ENCODE peak calls at places on chromosomes 11 and 22, in eight cellular contexts. K is tibial nerve; Q is kidney; Y is CD8-positive, alpha-beta T cell; B is heart right ventricle; H is tibial artery; U is H9; F is upper lobe of right lung. D is an unnamed sample.

GRCh38 chr11:66688561-66689534 is 11.2 kb upstream of the RBM4B start:
- DNase-seq in K (no peak), Q (no peak), Y (no peak), B (no peak), H (no peak), U (no peak), F (peak; percentile 60), D (no peak)

GRCh38 chr22:48785792-48786678 is 1041.6 kb downstream of the BRD1 start:
- DNase-seq in K (no peak), Q (no peak), Y (no peak), B (no peak), H (no peak), U (no peak), F (no peak), D (no peak)

GRCh38 chr11:113603277-113604059 is 102.6 kb downstream of the TMPRSS5 start:
- DNase-seq in K (no peak), Q (no peak), Y (no peak), B (peak; percentile 78), H (no peak), U (no peak), F (no peak), D (no peak)

GRCh38 chr11:64757549-64758329 is 2.0 kb downstream of the PYGM start:
- DNase-seq in K (no peak), Q (peak; percentile 53), Y (no peak), B (no peak), H (peak; percentile 20), U (no peak), F (peak; percentile 59), D (no peak)

GRCh38 chr11:7573558-7574296 is 59.9 kb downstream of the PPFIBP2 start:
- DNase-seq in K (no peak), Q (no peak), Y (no peak), B (no peak), H (no peak), U (peak; percentile 57), F (no peak), D (no peak)

GRCh38 chr11:64865286-64866172 is 12.9 kb downstream of the EHD1 start:
- DNase-seq in K (no peak), Q (no peak), Y (no peak), B (no peak), H (no peak), U (no peak), F (no peak), D (no peak)

GRCh38 chr11:9150501-9150900 is 59.1 kb upstream of the SCUBE2 start:
- DNase-seq in K (no peak), Q (no peak), Y (no peak), B (no peak), H (no peak), U (no peak), F (no peak), D (no peak)

GRCh38 chr11:64611961-64612646 is 21.1 kb downstream of the SLC22A12 start:
- DNase-seq in K (no peak), Q (no peak), Y (no peak), B (no peak), H (no peak), U (no peak), F (no peak), D (no peak)

GRCh38 chr11:126146454-126147192 is 64.8 kb downstream of the RPUSD4 start:
- DNase-seq in K (no peak), Q (no peak), Y (no peak), B (no peak), H (no peak), U (peak; percentile 86), F (no peak), D (no peak)

GRCh38 chr11:40293655-40294342 is 1165.7 kb downstream of the LRRC4C start:
- DNase-seq in K (peak; percentile 70), Q (peak; percentile 76), Y (no peak), B (peak; percentile 35), H (peak; percentile 50), U (peak; percentile 79), F (peak; percentile 75), D (peak; percentile 58)

GRCh38 chr11:43358308-43358669 is 431 bp upstream of the TTC17 start:
- DNase-seq in K (no peak), Q (no peak), Y (no peak), B (no peak), H (no peak), U (no peak), F (no peak), D (no peak)

GRCh38 chr11:129881570-129882170 is 13.7 kb downstream of the NFRKB start:
- DNase-seq in K (no peak), Q (no peak), Y (peak; percentile 13), B (no peak), H (no peak), U (peak; percentile 53), F (no peak), D (no peak)

GRCh38 chr11:16895306-16895705 is 118.9 kb downstream of the PLEKHA7 start:
- DNase-seq in K (no peak), Q (no peak), Y (no peak), B (no peak), H (no peak), U (no peak), F (no peak), D (no peak)

GRCh38 chr11:122653911-122654310 is 1.6 kb upstream of the UBASH3B start:
- DNase-seq in K (no peak), Q (no peak), Y (no peak), B (no peak), H (no peak), U (no peak), F (no peak), D (no peak)

GRCh38 chr22:22144858-22145257 is 99.7 kb upstream of the VPREB1 start:
- DNase-seq in K (no peak), Q (no peak), Y (no peak), B (no peak), H (no peak), U (no peak), F (no peak), D (no peak)

DNA sequence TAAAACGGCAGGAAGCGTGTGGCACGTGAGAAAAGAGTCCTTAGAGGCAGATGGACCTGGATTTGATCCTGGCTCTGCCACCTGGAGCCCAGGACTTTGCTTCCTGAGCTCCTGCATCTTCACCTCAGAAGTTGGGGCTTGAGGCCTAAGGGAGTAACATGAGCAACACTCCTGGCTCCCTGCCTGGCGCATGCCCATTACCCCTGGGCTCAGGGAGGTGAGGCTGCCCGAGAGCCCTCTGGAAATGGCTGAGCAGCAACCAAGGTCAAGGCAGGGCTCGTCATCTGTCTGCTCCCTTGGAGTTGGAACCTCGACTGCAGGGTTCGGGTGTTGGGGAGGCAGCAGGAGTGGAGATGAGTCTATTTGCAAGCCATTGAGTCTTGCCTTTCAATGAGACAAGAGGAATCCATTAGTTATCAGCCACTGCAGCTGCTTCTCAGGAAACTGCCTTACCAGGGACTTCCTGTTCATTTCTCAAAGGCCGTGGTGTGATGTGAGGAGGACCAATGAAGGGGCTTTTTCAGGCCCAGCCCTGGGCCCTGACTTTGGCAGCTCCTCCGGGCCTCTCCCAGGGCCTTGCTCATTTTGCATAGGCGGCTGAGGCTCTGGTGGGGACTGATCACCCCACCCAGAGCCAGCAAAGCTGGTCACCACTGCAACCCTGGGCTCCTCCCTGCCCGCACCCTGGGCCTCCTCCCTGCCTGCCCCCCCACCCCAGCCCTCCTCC is 6.3 kb downstream of the FADS2 start:
- DNase-seq in K (peak; percentile 35), Q (peak; percentile 90), Y (no peak), B (peak; percentile 61), H (peak; percentile 69), U (peak; percentile 90), F (no peak), D (no peak)
- H3K4me1 ChIP-seq in K (no peaks in the 10 kb centered on the region), Q (peaks cover 17% of the 10 kb centered on the region), Y (peaks cover 22% of the 10 kb centered on the region), B (peaks cover 16% of the 10 kb centered on the region), H (peaks cover 59% of the 10 kb centered on the region), U (peaks cover 11% of the 10 kb centered on the region), F (peaks cover 22% of the 10 kb centered on the region), D (no peaks in the 10 kb centered on the region)

DNA sequence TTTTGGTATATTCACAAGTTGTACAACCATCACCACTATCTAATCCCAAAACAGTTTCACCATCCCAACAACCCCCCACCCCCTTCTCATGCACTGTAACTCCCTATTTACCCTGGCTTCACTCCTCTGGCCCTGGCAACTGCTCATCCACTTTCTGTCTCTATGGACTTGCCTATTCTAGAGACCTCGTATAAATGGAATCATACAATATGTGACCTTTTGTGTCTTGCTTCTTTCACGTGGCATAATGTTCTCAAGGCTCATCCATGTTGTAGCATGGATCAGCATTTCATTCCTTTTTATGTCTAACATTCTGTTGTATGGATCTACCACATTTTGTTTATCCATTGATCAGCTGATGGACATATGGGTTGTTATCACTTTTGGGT is 46.1 kb downstream of the GDPD5 start:
- DNase-seq in K (no peak), Q (no peak), Y (no peak), B (no peak), H (no peak), U (no peak), F (no peak), D (no peak)
- H3K4me1 ChIP-seq in K (no peaks in the 10 kb centered on the region), Q (no peaks in the 10 kb centered on the region), Y (peaks cover 18% of the 10 kb centered on the region), B (no peaks in the 10 kb centered on the region), H (peaks cover 23% of the 10 kb centered on the region), U (no peaks in the 10 kb centered on the region), F (peaks cover 27% of the 10 kb centered on the region), D (peaks cover 3% of the 10 kb centered on the region)

GRCh38 chr22:42714308-42714707 is 6.4 kb downstream of the A4GALT start:
- DNase-seq in K (no peak), Q (no peak), Y (no peak), B (no peak), H (no peak), U (no peak), F (no peak), D (no peak)
- H3K4me1 ChIP-seq in K (no peaks in the 10 kb centered on the region), Q (peaks cover 16% of the 10 kb centered on the region), Y (no peaks in the 10 kb centered on the region), B (peaks cover 47% of the 10 kb centered on the region), H (peaks cover 45% of the 10 kb centered on the region), U (peaks cover 8% of the 10 kb centered on the region), F (peaks cover 6% of the 10 kb centered on the region), D (no peaks in the 10 kb centered on the region)

GRCh38 chr22:39176067-39176621 is 23.7 kb upstream of the CBX7 start:
- DNase-seq in K (peak; percentile 52), Q (peak; percentile 94), Y (no peak), B (peak; percentile 73), H (peak; percentile 53), U (peak; percentile 88), F (peak; percentile 77), D (peak; percentile 88)

GRCh38 chr22:39176673-39177455 is 24.4 kb upstream of the CBX7 start:
- DNase-seq in K (no peak), Q (peak; percentile 76), Y (no peak), B (no peak), H (no peak), U (peak; percentile 51), F (no peak), D (no peak)

GRCh38 chr22:39177791-39178190 is 25.3 kb upstream of the CBX7 start:
- DNase-seq in K (no peak), Q (no peak), Y (no peak), B (peak; percentile 56), H (no peak), U (no peak), F (no peak), D (no peak)

GRCh38 chr22:39178206-39179111 is 26.0 kb upstream of the CBX7 start:
- DNase-seq in K (no peak), Q (no peak), Y (no peak), B (no peak), H (no peak), U (no peak), F (no peak), D (no peak)

GRCh38 chr22:39177456-39177775 is 24.9 kb upstream of the CBX7 start:
- DNase-seq in K (no peak), Q (no peak), Y (no peak), B (no peak), H (no peak), U (no peak), F (no peak), D (no peak)
- H3K4me1 ChIP-seq in K (peaks cover 3% of the 10 kb centered on the region), Q (peaks cover 44% of the 10 kb centered on the region), Y (peaks cover 48% of the 10 kb centered on the region), B (peaks cover 61% of the 10 kb centered on the region), H (peaks cover 36% of the 10 kb centered on the region), U (peaks cover 12% of the 10 kb centered on the region), F (peaks cover 50% of the 10 kb centered on the region), D (peaks cover 24% of the 10 kb centered on the region)